ENCODE peak calls at places on chromosomes 16 and 17, in eight cellular contexts. P, F, X, C, B, V, H and L are unnamed samples.

GRCh38 chr17:79045830-79046500 is 22.0 kb downstream of the C1QTNF1 start:
- DNase-seq in P (peak), F (peak), X (peak), C (no peak), B (no peak), V (peak), H (peak), L (peak)

GRCh38 chr17:6166492-6167179 is 96.5 kb downstream of the WSCD1 start:
- DNase-seq in P (no peak), F (no peak), X (no peak), C (no peak), B (no peak), V (no peak), H (no peak), L (no peak)

GRCh38 chr17:66915204-66915611 is 49.3 kb upstream of the CACNG4 start:
- DNase-seq in P (no peak), F (no peak), X (no peak), C (no peak), B (no peak), V (peak), H (no peak), L (peak)

GRCh38 chr17:72182256-72182890 is 61.6 kb downstream of the SOX9 start:
- DNase-seq in P (no peak), F (no peak), X (no peak), C (no peak), B (no peak), V (no peak), H (no peak), L (no peak)

GRCh38 chr16:68263559-68264127 is 683 bp upstream of the SLC7A6 start:
- DNase-seq in P (no peak), F (no peak), X (no peak), C (no peak), B (no peak), V (no peak), H (no peak), L (no peak)

GRCh38 chr17:2344528-2344927 is 7.2 kb downstream of the SGSM2 start:
- DNase-seq in P (peak), F (no peak), X (peak), C (no peak), B (no peak), V (no peak), H (no peak), L (no peak)

GRCh38 chr17:31216053-31216751 is 80.8 kb downstream of the OMG start:
- DNase-seq in P (no peak), F (no peak), X (peak), C (peak), B (no peak), V (no peak), H (no peak), L (peak)

GRCh38 chr17:19978803-19979202 is 1.2 kb upstream of the AKAP10 start:
- DNase-seq in P (no peak), F (no peak), X (no peak), C (no peak), B (no peak), V (no peak), H (no peak), L (no peak)

GRCh38 chr16:48720266-48720665 is 110.3 kb upstream of the N4BP1 start:
- DNase-seq in P (no peak), F (no peak), X (no peak), C (no peak), B (no peak), V (no peak), H (no peak), L (no peak)

GRCh38 chr16:83947642-83948234 is 5.3 kb upstream of the OSGIN1 start:
- DNase-seq in P (no peak), F (no peak), X (no peak), C (no peak), B (no peak), V (no peak), H (no peak), L (no peak)

GRCh38 chr16:19555938-19556778 is 655 bp downstream of the VPS35L start:
- DNase-seq in P (no peak), F (no peak), X (peak), C (no peak), B (no peak), V (no peak), H (no peak), L (peak)

DNA sequence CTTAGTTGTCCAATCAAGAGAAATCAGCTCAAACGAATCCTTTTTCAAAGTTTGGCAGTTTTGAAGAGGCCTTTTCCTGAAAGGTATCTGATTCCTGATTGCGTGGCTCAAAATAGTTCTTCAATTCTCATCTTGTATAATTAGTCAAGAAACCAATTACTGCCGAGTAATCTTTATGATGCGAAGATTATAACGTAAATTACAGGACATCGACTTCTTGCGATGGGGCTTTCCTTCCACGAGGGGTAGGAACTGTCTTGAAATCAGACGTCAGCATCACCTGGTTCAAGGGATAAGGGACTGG is 644 bp upstream of the ARL2BP start:
- DNase-seq in P (no peak), F (no peak), X (no peak), C (no peak), B (no peak), V (no peak), H (no peak), L (no peak)
- H3K27ac ChIP-seq in P (no peak), F (peak), X (no peak), C (peak), B (peak), V (peak), H (peak), L (peak)

GRCh38 chr16:81587626-81588160 is 143.1 kb downstream of the CMIP start:
- DNase-seq in P (no peak), F (no peak), X (no peak), C (no peak), B (no peak), V (no peak), H (no peak), L (no peak)
- H3K27ac ChIP-seq in P (no peak), F (no peak), X (no peak), C (peak), B (no peak), V (no peak), H (no peak), L (no peak)

GRCh38 chr16:14280541-14280940 is 209.4 kb downstream of the MRTFB start:
- DNase-seq in P (no peak), F (no peak), X (no peak), C (no peak), B (no peak), V (no peak), H (no peak), L (peak)
- H3K27ac ChIP-seq in P (no peak), F (no peak), X (no peak), C (no peak), B (no peak), V (no peak), H (no peak), L (peak)

GRCh38 chr16:57633383-57634064 is 5.1 kb downstream of the ADGRG1 start:
- DNase-seq in P (no peak), F (no peak), X (no peak), C (no peak), B (no peak), V (no peak), H (no peak), L (no peak)

GRCh38 chr16:57629516-57630401 is 1.3 kb downstream of the ADGRG1 start:
- DNase-seq in P (no peak), F (no peak), X (no peak), C (no peak), B (no peak), V (no peak), H (no peak), L (no peak)

GRCh38 chr16:57630402-57630787 is 2.0 kb downstream of the ADGRG1 start:
- DNase-seq in P (no peak), F (no peak), X (no peak), C (no peak), B (no peak), V (no peak), H (no peak), L (no peak)

GRCh38 chr16:57632568-57632967 is 4.1 kb downstream of the ADGRG1 start:
- DNase-seq in P (no peak), F (no peak), X (peak), C (no peak), B (no peak), V (no peak), H (no peak), L (no peak)

DNA sequence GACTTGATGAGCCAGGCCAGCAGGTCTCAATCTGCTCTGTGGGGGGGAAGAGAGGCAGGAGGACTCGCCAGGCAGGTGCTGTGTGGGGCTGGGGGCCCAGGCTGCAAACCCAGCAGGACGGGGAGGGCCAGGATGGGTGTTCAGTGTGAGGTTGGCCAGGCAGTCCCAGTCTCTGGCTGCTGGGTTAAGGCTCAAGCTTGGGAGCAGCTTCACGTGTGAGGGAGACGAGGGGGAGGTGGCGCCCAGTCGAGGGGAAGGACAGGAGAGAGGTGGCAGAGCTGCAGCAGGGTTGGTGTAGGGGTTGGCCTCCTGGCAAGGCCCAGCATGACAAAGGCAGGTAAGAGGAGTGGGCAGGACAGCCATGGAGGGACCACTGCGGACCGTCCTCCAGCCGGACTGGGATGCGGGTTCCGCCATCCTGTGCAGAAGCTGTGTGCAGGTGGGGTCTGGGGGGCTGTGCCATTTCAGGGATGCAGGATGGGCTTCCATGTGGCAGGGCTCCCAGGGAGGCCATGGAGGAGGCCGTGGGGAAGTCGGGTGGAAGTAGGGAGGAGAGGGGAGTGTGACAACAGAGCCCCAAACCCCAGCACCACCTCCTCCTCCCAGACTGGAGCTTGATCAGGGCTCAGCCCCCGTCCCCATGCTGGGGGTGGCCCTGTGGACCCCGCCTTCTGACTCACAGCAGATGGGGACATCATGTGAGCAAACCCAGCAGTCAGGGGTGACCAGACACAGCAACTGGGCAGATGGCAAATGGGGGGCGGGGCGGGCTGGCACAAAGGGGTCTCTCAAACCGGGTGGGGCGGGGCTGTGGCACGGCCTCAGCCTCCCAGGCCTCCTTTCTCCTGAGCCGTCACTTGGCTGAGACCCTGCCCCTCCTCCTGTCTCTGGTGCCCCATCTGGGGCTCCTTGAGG is 2.8 kb downstream of the ADGRG1 start:
- DNase-seq in P (no peak), F (no peak), X (no peak), C (no peak), B (no peak), V (no peak), H (no peak), L (no peak)
- H3K27ac ChIP-seq in P (no peak), F (peak), X (no peak), C (no peak), B (no peak), V (peak), H (no peak), L (no peak)

DNA sequence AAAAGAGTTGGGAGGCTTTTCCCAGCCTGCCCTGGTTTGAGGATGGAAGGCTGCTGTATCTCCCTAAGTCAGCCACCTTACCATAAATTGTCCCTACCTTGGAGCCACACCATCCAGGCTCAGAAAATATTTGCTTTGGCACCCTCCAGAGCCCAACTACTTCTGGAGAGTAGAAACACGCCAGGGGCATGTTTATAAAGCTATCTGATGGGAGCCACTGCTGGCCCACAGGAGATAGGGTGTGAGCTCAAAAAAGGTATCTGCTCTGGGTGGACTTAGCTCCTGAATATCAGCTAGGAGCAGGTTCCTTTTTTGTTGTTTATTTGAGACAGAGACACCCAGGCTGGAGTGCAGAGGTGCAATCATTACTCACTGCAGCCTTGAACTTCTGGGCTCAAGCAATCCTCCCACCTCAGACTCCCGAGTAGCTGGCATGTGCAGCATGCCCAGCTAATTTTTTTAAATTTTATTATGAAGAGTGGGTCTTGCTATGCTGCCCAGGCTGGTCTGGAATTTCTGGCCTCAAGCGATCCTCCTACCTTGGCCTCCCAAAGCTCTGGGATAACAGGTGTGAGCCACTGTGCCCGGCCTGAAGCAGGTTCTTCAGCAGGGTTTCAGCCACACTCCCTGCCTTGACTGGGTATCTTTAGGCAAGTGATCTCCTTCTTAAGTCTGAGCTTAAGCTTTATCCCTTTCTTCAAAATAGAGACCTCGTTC is 147.1 kb downstream of the SALL1 start:
- DNase-seq in P (no peak), F (no peak), X (no peak), C (no peak), B (no peak), V (no peak), H (no peak), L (no peak)
- H3K27ac ChIP-seq in P (no peak), F (no peak), X (no peak), C (no peak), B (no peak), V (no peak), H (no peak), L (no peak)

GRCh38 chr16:22373662-22374310 is 633 bp downstream of the CDR2 start:
- DNase-seq in P (peak), F (peak), X (no peak), C (no peak), B (no peak), V (peak), H (peak), L (peak)

GRCh38 chr16:22372882-22373661 is 1.3 kb downstream of the CDR2 start:
- DNase-seq in P (no peak), F (no peak), X (no peak), C (no peak), B (no peak), V (no peak), H (no peak), L (peak)

GRCh38 chr16:22375117-22375962 is 921 bp upstream of the CDR2 start:
- DNase-seq in P (no peak), F (no peak), X (no peak), C (no peak), B (no peak), V (no peak), H (no peak), L (no peak)

GRCh38 chr16:22375963-22376640 is 1.7 kb upstream of the CDR2 start:
- DNase-seq in P (no peak), F (no peak), X (no peak), C (no peak), B (no peak), V (no peak), H (no peak), L (no peak)

DNA sequence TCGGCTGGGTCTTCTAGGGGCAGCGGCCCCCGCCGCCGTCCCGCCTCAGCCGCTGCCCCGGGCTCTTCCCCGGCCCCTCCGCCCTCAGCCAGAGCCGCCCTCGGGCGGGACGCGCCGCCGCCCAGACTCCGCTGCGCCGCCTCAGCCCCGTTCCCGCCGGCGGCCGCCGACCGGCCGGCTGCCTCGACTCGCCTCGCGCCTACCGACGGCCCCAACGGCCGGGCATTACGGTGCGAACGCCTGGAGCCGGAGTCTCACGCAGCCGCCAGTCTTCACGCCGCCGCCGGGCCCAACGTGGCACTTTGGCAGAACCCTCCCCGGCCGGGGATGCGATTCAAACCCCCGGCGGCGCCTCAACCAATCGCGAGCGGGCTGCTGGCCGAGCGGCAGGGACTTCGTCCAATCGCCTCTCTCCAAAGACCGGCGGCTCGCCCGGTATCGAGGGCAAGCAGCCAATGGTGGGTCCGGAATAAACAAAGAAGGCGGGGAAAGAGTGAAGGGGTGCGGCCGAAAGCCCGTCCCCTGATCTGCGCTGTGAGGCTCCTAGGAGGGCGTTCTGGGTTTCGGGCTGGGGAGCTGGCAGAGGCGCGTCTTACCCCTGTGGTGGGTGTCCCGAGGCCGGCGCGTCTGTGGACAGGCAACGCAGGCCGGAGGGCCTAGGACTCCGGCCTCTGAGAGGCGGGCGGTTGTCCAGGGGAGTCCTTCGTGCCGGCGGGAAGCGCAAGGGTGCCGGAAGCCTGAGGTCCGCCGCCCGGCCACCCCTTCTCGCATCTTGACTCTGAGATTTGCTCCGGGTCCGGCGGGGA is at the start of gene CDR2:
- DNase-seq in P (peak), F (peak), X (peak), C (peak), B (peak), V (peak), H (peak), L (peak)
- H3K27ac ChIP-seq in P (peak), F (peak), X (no peak), C (peak), B (peak), V (peak), H (peak), L (peak)

GRCh38 chr17:50481648-50482047 is 3.0 kb downstream of the RSAD1 start:
- DNase-seq in P (no peak), F (no peak), X (no peak), C (no peak), B (no peak), V (no peak), H (no peak), L (no peak)

GRCh38 chr17:50482516-50482915 is 3.9 kb downstream of the RSAD1 start:
- DNase-seq in P (peak), F (peak), X (peak), C (peak), B (peak), V (peak), H (peak), L (peak)

GRCh38 chr17:50482110-50482509 is 3.5 kb downstream of the RSAD1 start:
- DNase-seq in P (no peak), F (no peak), X (no peak), C (no peak), B (no peak), V (peak), H (peak), L (peak)

GRCh38 chr17:50483266-50483665 is 4.6 kb downstream of the RSAD1 start:
- DNase-seq in P (peak), F (no peak), X (no peak), C (no peak), B (no peak), V (peak), H (no peak), L (no peak)

DNA sequence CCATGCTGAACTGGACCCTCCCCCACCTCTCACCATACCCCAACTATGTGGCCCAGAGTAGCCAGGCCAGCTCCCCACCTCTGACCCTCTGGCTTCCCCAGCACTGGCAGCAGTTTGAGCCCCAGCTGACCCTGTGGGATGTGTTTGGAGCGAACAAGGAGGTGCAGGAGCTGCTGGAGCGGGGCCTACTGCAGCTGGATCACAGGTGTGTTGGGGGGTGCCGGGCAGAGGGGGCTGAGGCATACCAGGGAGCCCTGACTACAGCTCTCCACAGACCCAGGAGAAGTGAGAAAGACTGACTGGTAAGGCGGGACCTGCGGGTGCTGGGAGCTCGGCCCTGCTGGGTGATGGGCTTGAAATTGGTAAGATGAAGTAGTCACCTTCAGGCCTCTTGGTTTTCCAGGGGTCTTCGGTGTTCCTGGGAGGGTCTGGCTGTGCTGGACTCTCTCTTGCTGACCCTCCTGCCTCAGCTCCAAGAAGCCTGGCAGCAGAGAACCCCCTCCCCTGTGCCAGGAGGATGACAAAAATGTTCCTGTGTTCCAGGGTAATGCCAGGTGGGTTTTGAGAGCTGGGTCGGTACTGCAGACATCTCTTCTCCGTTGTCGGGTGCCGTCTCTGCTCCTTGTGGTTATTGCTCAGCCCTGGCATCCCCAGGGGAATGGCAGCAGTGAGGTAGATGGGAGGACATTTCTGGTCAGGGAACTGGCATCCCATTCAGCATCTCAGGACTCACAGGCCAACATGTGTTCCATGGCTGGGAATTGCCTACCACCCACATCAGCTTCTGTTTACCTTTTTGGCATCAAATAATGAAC is 5.9 kb downstream of the RSAD1 start:
- DNase-seq in P (no peak), F (no peak), X (no peak), C (no peak), B (no peak), V (peak), H (no peak), L (no peak)
- H3K27ac ChIP-seq in P (no peak), F (peak), X (no peak), C (no peak), B (no peak), V (no peak), H (no peak), L (no peak)

DNA sequence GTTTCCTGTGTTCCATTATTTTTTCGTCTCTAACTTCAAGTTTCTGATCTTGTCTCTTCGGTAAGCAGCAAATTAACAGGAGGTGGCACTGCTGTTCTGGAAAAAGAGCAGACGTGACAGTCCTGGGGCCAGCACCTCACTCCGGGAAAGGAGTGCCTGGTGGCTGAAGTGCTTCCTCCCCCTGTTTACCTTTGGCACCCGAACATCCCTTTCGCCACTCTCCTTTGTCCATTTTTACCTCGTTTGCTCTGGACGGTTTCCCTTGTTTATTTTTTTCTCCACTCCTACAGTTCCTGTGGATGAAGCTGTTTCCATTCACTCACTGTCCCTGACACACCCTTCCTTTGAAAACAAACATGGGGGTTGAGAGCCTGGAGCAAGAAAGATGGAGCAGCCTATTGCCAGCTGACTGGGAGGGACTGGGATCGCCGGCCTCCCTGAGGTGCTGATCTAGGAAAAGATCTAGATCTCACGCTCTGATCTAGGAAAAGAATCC is 12.6 kb downstream of the SAP30BP start:
- DNase-seq in P (no peak), F (peak), X (peak), C (no peak), B (no peak), V (peak), H (no peak), L (peak)
- H3K27ac ChIP-seq in P (no peak), F (peak), X (no peak), C (no peak), B (no peak), V (peak), H (no peak), L (peak)

GRCh38 chr16:69721441-69721957 is 4.9 kb downstream of the NQO1 start:
- DNase-seq in P (no peak), F (no peak), X (no peak), C (no peak), B (no peak), V (no peak), H (no peak), L (no peak)
- H3K27ac ChIP-seq in P (no peak), F (no peak), X (no peak), C (no peak), B (no peak), V (no peak), H (no peak), L (no peak)